ENCODE peak calls at places on chromosomes 11 and 22, in nine cellular contexts. One of them, this sample, is unnamed.
A peak's percentile ranks its signal among the peaks of the same experiment; 100 is the strongest.

GRCh38 chr11:119742263-119742861 is 13.4 kb upstream of the NECTIN1 start:
- DNase-seq in brain microvascular endothelial cell: no peak
- DNase-seq in mammary epithelial cell: no peak
- DNase-seq in GM12865: no peak
- DNase-seq in epithelial cell of esophagus: no peak
- DNase-seq in IMR-90: no peak
- DNase-seq in dorsolateral prefrontal cortex: no peak
- DNase-seq in stomach: no peak
- DNase-seq in left ventricle myocardium inferior: no peak
- DNase-seq in this sample: no peak

GRCh38 chr11:2328040-2328439 is 26.2 kb downstream of the TSPAN32 start:
- DNase-seq in IMR-90: no peak
- DNase-seq in stomach: no peak
- DNase-seq in left ventricle myocardium inferior: no peak
- DNase-seq in GM12865: no peak
- DNase-seq in dorsolateral prefrontal cortex: no peak
- DNase-seq in brain microvascular endothelial cell: no peak
- DNase-seq in mammary epithelial cell: no peak
- DNase-seq in epithelial cell of esophagus: no peak
- DNase-seq in this sample: no peak

GRCh38 chr11:65132238-65132987 is 1.9 kb downstream of the SYVN1 start:
- DNase-seq in left ventricle myocardium inferior: no peak
- DNase-seq in dorsolateral prefrontal cortex: no peak
- DNase-seq in stomach: no peak
- DNase-seq in mammary epithelial cell: no peak
- DNase-seq in brain microvascular endothelial cell: no peak
- DNase-seq in GM12865: peak; percentile 82
- DNase-seq in epithelial cell of esophagus: no peak
- DNase-seq in IMR-90: no peak
- DNase-seq in this sample: no peak

GRCh38 chr11:102546923-102547471 is 16.4 kb upstream of the MMP7 start:
- DNase-seq in epithelial cell of esophagus: no peak
- DNase-seq in brain microvascular endothelial cell: no peak
- DNase-seq in dorsolateral prefrontal cortex: no peak
- DNase-seq in mammary epithelial cell: no peak
- DNase-seq in left ventricle myocardium inferior: no peak
- DNase-seq in IMR-90: no peak
- DNase-seq in GM12865: peak; percentile 81
- DNase-seq in stomach: no peak
- DNase-seq in this sample: no peak

GRCh38 chr22:48396091-48396784 is 1431.4 kb downstream of the BRD1 start:
- DNase-seq in epithelial cell of esophagus: no peak
- DNase-seq in left ventricle myocardium inferior: no peak
- DNase-seq in IMR-90: no peak
- DNase-seq in GM12865: no peak
- DNase-seq in mammary epithelial cell: no peak
- DNase-seq in dorsolateral prefrontal cortex: no peak
- DNase-seq in brain microvascular endothelial cell: no peak
- DNase-seq in stomach: no peak
- DNase-seq in this sample: no peak

GRCh38 chr11:19872526-19873135 is 160.0 kb downstream of the NAV2 start:
- DNase-seq in dorsolateral prefrontal cortex: no peak
- DNase-seq in epithelial cell of esophagus: peak; percentile 24
- DNase-seq in left ventricle myocardium inferior: no peak
- DNase-seq in brain microvascular endothelial cell: no peak
- DNase-seq in GM12865: no peak
- DNase-seq in mammary epithelial cell: peak; percentile 78
- DNase-seq in IMR-90: no peak
- DNase-seq in stomach: no peak
- DNase-seq in this sample: no peak

GRCh38 chr22:37183432-37184379 is 4.3 kb downstream of the C1QTNF6 start:
- DNase-seq in dorsolateral prefrontal cortex: no peak
- DNase-seq in brain microvascular endothelial cell: no peak
- DNase-seq in IMR-90: no peak
- DNase-seq in GM12865: no peak
- DNase-seq in stomach: no peak
- DNase-seq in left ventricle myocardium inferior: peak; percentile 26
- DNase-seq in epithelial cell of esophagus: no peak
- DNase-seq in mammary epithelial cell: no peak
- DNase-seq in this sample: no peak

GRCh38 chr11:8773916-8774537 is 91.4 kb downstream of the RPL27A start:
- DNase-seq in brain microvascular endothelial cell: no peak
- DNase-seq in mammary epithelial cell: peak; percentile 60
- DNase-seq in left ventricle myocardium inferior: no peak
- DNase-seq in IMR-90: no peak
- DNase-seq in GM12865: peak; percentile 43
- DNase-seq in epithelial cell of esophagus: peak; percentile 85
- DNase-seq in stomach: no peak
- DNase-seq in dorsolateral prefrontal cortex: no peak
- DNase-seq in this sample: no peak

GRCh38 chr22:38554281-38554680 is 15.7 kb downstream of the DMC1 start:
- DNase-seq in epithelial cell of esophagus: no peak
- DNase-seq in GM12865: no peak
- DNase-seq in stomach: no peak
- DNase-seq in mammary epithelial cell: peak; percentile 8
- DNase-seq in IMR-90: peak; percentile 83
- DNase-seq in left ventricle myocardium inferior: no peak
- DNase-seq in dorsolateral prefrontal cortex: no peak
- DNase-seq in brain microvascular endothelial cell: no peak
- DNase-seq in this sample: peak; percentile 49

GRCh38 chr22:40578171-40578570 is 58.3 kb downstream of the MRTFA start:
- DNase-seq in dorsolateral prefrontal cortex: no peak
- DNase-seq in epithelial cell of esophagus: no peak
- DNase-seq in IMR-90: no peak
- DNase-seq in stomach: no peak
- DNase-seq in mammary epithelial cell: no peak
- DNase-seq in brain microvascular endothelial cell: no peak
- DNase-seq in GM12865: no peak
- DNase-seq in left ventricle myocardium inferior: no peak
- DNase-seq in this sample: no peak

GRCh38 chr11:75555079-75555811 is 6.8 kb upstream of the SERPINH1 start:
- DNase-seq in mammary epithelial cell: no peak
- DNase-seq in brain microvascular endothelial cell: no peak
- DNase-seq in epithelial cell of esophagus: no peak
- DNase-seq in IMR-90: no peak
- DNase-seq in dorsolateral prefrontal cortex: no peak
- DNase-seq in GM12865: no peak
- DNase-seq in left ventricle myocardium inferior: no peak
- DNase-seq in stomach: no peak
- DNase-seq in this sample: no peak

GRCh38 chr11:75558939-75559843 is 2.9 kb upstream of the SERPINH1 start:
- DNase-seq in stomach: no peak
- DNase-seq in left ventricle myocardium inferior: no peak
- DNase-seq in GM12865: no peak
- DNase-seq in IMR-90: peak; percentile 75
- DNase-seq in dorsolateral prefrontal cortex: no peak
- DNase-seq in mammary epithelial cell: no peak
- DNase-seq in epithelial cell of esophagus: no peak
- DNase-seq in brain microvascular endothelial cell: peak; percentile 64
- DNase-seq in this sample: peak; percentile 68

GRCh38 chr11:75554258-75555022 is 7.6 kb upstream of the SERPINH1 start:
- DNase-seq in stomach: peak; percentile 67
- DNase-seq in dorsolateral prefrontal cortex: peak; percentile 94
- DNase-seq in GM12865: no peak
- DNase-seq in left ventricle myocardium inferior: peak; percentile 94
- DNase-seq in mammary epithelial cell: no peak
- DNase-seq in IMR-90: peak; percentile 100
- DNase-seq in brain microvascular endothelial cell: peak; percentile 99
- DNase-seq in epithelial cell of esophagus: peak; percentile 40
- DNase-seq in this sample: peak; percentile 100

GRCh38 chr11:75560644-75561043 is 1.4 kb upstream of the SERPINH1 start:
- DNase-seq in GM12865: no peak
- DNase-seq in dorsolateral prefrontal cortex: no peak
- DNase-seq in stomach: no peak
- DNase-seq in epithelial cell of esophagus: no peak
- DNase-seq in left ventricle myocardium inferior: no peak
- DNase-seq in IMR-90: peak; percentile 45
- DNase-seq in mammary epithelial cell: no peak
- DNase-seq in brain microvascular endothelial cell: no peak
- DNase-seq in this sample: peak; percentile 16

DNA sequence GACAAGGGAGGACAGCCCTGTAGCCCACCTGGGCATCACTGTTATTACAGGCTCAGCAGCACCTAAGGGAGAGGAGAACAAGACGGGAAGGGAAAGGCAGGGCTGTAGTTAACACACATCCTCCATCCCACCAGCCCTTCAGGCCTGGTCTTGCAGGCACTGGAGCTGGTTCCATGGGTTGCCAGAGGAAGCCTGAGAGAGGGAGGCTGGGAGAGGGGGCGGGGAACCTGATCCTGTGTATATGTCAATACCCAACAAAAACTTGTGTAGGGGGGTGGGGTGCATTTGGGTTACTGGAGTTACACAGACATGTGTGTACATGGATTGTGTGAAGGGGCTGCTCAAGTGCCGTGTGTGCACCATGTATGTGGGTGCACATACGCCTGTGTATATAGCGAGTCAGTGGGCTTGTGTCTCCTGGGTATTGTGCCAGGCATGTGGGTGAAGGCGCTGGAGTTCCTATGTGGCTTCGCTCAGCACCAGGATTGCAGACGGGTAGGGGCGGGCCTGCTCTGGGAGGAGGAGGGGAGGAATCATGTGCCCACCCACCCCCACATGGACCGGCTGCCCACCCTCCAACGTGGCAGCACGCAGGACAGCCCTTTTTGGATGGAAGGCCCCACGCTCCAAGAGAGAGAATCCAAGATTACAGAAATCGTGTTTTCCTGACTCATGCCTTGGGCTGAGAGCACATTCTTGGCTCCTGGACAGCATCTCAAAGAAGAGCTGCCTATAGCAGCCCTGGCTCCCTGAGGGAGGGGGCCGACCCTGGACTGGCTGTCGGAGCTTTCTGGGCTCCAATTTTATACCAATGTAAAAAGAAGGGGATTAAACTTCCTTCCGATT is 4.2 kb upstream of the SERPINH1 start:
- DNase-seq in brain microvascular endothelial cell: peak; percentile 88
- DNase-seq in epithelial cell of esophagus: peak; percentile 57
- DNase-seq in dorsolateral prefrontal cortex: no peak
- DNase-seq in GM12865: no peak
- DNase-seq in stomach: no peak
- DNase-seq in left ventricle myocardium inferior: no peak
- DNase-seq in IMR-90: peak; percentile 95
- DNase-seq in mammary epithelial cell: no peak
- DNase-seq in this sample: peak; percentile 88
- H3K4me3 ChIP-seq in brain microvascular endothelial cell: no peak overlapping the region
- H3K4me3 ChIP-seq in epithelial cell of esophagus: no peak overlapping the region
- H3K4me3 ChIP-seq in dorsolateral prefrontal cortex: no peak overlapping the region
- H3K4me3 ChIP-seq in GM12865: no peak overlapping the region
- H3K4me3 ChIP-seq in stomach: no peak overlapping the region
- H3K4me3 ChIP-seq in left ventricle myocardium inferior: peak overlapping the region; percentile 41
- H3K4me3 ChIP-seq in IMR-90: no peak overlapping the region
- H3K4me3 ChIP-seq in mammary epithelial cell: no peak overlapping the region
- H3K4me3 ChIP-seq in this sample: no peak overlapping the region

GRCh38 chr11:86013718-86014117 is 55.2 kb downstream of the PICALM start:
- DNase-seq in left ventricle myocardium inferior: no peak
- DNase-seq in IMR-90: no peak
- DNase-seq in GM12865: no peak
- DNase-seq in dorsolateral prefrontal cortex: no peak
- DNase-seq in epithelial cell of esophagus: no peak
- DNase-seq in stomach: no peak
- DNase-seq in mammary epithelial cell: no peak
- DNase-seq in brain microvascular endothelial cell: no peak
- DNase-seq in this sample: no peak

GRCh38 chr11:86014221-86014620 is 54.7 kb downstream of the PICALM start:
- DNase-seq in brain microvascular endothelial cell: no peak
- DNase-seq in stomach: no peak
- DNase-seq in IMR-90: no peak
- DNase-seq in mammary epithelial cell: peak; percentile 1
- DNase-seq in epithelial cell of esophagus: no peak
- DNase-seq in GM12865: no peak
- DNase-seq in left ventricle myocardium inferior: no peak
- DNase-seq in dorsolateral prefrontal cortex: no peak
- DNase-seq in this sample: no peak

GRCh38 chr11:86016451-86016850 is 52.4 kb downstream of the PICALM start:
- DNase-seq in brain microvascular endothelial cell: no peak
- DNase-seq in dorsolateral prefrontal cortex: no peak
- DNase-seq in epithelial cell of esophagus: no peak
- DNase-seq in IMR-90: no peak
- DNase-seq in stomach: no peak
- DNase-seq in GM12865: no peak
- DNase-seq in mammary epithelial cell: no peak
- DNase-seq in left ventricle myocardium inferior: no peak
- DNase-seq in this sample: no peak

GRCh38 chr11:86018249-86018648 is 50.6 kb downstream of the PICALM start:
- DNase-seq in epithelial cell of esophagus: no peak
- DNase-seq in GM12865: no peak
- DNase-seq in mammary epithelial cell: no peak
- DNase-seq in brain microvascular endothelial cell: no peak
- DNase-seq in dorsolateral prefrontal cortex: no peak
- DNase-seq in stomach: no peak
- DNase-seq in IMR-90: no peak
- DNase-seq in left ventricle myocardium inferior: no peak
- DNase-seq in this sample: no peak

DNA sequence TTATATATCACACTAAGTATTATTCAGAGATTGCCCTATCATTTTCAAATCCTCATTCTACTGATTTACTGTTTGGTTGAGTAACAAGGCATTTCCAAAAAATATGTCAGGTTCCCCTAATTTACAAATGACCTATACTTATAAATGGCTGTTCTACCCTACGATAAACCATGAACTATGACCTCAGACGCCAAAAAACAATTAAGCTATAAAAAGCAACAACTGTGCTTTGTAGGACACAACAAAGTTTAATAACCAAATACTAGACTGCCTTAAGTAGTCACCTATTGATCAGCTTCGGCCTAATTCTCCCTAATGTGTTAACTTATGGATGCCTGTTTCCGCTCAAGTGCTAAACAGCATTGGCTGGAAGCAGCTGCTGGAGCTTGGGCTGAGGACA is 53.2 kb downstream of the PICALM start:
- DNase-seq in stomach: no peak
- DNase-seq in brain microvascular endothelial cell: no peak
- DNase-seq in left ventricle myocardium inferior: no peak
- DNase-seq in GM12865: no peak
- DNase-seq in IMR-90: no peak
- DNase-seq in epithelial cell of esophagus: no peak
- DNase-seq in dorsolateral prefrontal cortex: no peak
- DNase-seq in mammary epithelial cell: no peak
- DNase-seq in this sample: no peak
- TF ChIP-seq CTCF in stomach: no peak
- TF ChIP-seq CTCF in brain microvascular endothelial cell: no peak
- TF ChIP-seq CTCF in left ventricle myocardium inferior: no peak
- TF ChIP-seq CTCF in GM12865: no peak
- TF ChIP-seq CTCF in IMR-90: no peak
- TF ChIP-seq CTCF in epithelial cell of esophagus: no peak
- TF ChIP-seq CTCF in dorsolateral prefrontal cortex: no peak
- TF ChIP-seq CTCF in mammary epithelial cell: no peak
- TF ChIP-seq CTCF in this sample: no peak

GRCh38 chr11:122153746-122154145 is 37.7 kb upstream of the BLID start:
- DNase-seq in brain microvascular endothelial cell: no peak
- DNase-seq in dorsolateral prefrontal cortex: no peak
- DNase-seq in epithelial cell of esophagus: no peak
- DNase-seq in left ventricle myocardium inferior: no peak
- DNase-seq in mammary epithelial cell: no peak
- DNase-seq in stomach: no peak
- DNase-seq in GM12865: peak; percentile 35
- DNase-seq in IMR-90: no peak
- DNase-seq in this sample: no peak
- H3K4me3 ChIP-seq in brain microvascular endothelial cell: no peak overlapping the region
- H3K4me3 ChIP-seq in dorsolateral prefrontal cortex: peak overlapping the region; percentile 1
- H3K4me3 ChIP-seq in epithelial cell of esophagus: no peak overlapping the region
- H3K4me3 ChIP-seq in left ventricle myocardium inferior: no peak overlapping the region
- H3K4me3 ChIP-seq in mammary epithelial cell: no peak overlapping the region
- H3K4me3 ChIP-seq in stomach: no peak overlapping the region
- H3K4me3 ChIP-seq in GM12865: no peak overlapping the region
- H3K4me3 ChIP-seq in IMR-90: no peak overlapping the region
- H3K4me3 ChIP-seq in this sample: no peak overlapping the region

GRCh38 chr11:16925495-16926065 is 88.6 kb downstream of the PLEKHA7 start:
- DNase-seq in dorsolateral prefrontal cortex: no peak
- DNase-seq in stomach: no peak
- DNase-seq in left ventricle myocardium inferior: peak; percentile 24
- DNase-seq in brain microvascular endothelial cell: peak; percentile 7
- DNase-seq in IMR-90: no peak
- DNase-seq in mammary epithelial cell: peak; percentile 75
- DNase-seq in GM12865: no peak
- DNase-seq in epithelial cell of esophagus: peak; percentile 37
- DNase-seq in this sample: peak; percentile 29
- TF ChIP-seq CTCF in dorsolateral prefrontal cortex: no peak
- TF ChIP-seq CTCF in stomach: no peak
- TF ChIP-seq CTCF in left ventricle myocardium inferior: no peak
- TF ChIP-seq CTCF in brain microvascular endothelial cell: no peak
- TF ChIP-seq CTCF in IMR-90: no peak
- TF ChIP-seq CTCF in mammary epithelial cell: no peak
- TF ChIP-seq CTCF in GM12865: no peak
- TF ChIP-seq CTCF in epithelial cell of esophagus: no peak
- TF ChIP-seq CTCF in this sample: no peak

This sample was measured in astrocyte of the spinal cord.